ENCODE peak calls at places on chromosomes 3 and 15, in eight cellular contexts. K is type B pancreatic cell; S is frontal cortex; J is amniotic stem cell; V is GM23248; H is stimulated activated CD4-positive, alpha-beta T cell treated with anti-CD3 and anti-CD28 coated beads, Interleukin-15, amount 100 ng/mL, for 24 hours; A is GM23338; G is neuronal stem cell. Z is an unnamed sample.

GRCh38 chr3:46280105-46280797 is 38.0 kb downstream of the CCR3 start:
- DNase-seq in K (no peak), S (no peak), J (no peak), V (peak), H (peak), A (no peak), G (no peak), Z (peak)

GRCh38 chr15:34699968-34700640 is 54.7 kb downstream of the GJD2 start:
- DNase-seq in K (no peak), S (no peak), J (no peak), V (peak), H (no peak), A (no peak), G (no peak), Z (no peak)

GRCh38 chr3:69723389-69723788 is 15.9 kb upstream of the MITF start:
- DNase-seq in K (no peak), S (no peak), J (no peak), V (no peak), H (no peak), A (no peak), G (no peak), Z (no peak)

GRCh38 chr3:42991369-42992315 is 12.5 kb downstream of the GASK1A start:
- DNase-seq in K (no peak), S (peak), J (no peak), V (no peak), H (no peak), A (peak), G (no peak), Z (no peak)

GRCh38 chr3:15638891-15639262 is 37.3 kb downstream of the BTD start:
- DNase-seq in K (no peak), S (no peak), J (no peak), V (peak), H (no peak), A (no peak), G (no peak), Z (no peak)

GRCh38 chr3:172553526-172554252 is 30.5 kb upstream of the TNFSF10 start:
- DNase-seq in K (no peak), S (no peak), J (no peak), V (no peak), H (no peak), A (no peak), G (no peak), Z (no peak)

GRCh38 chr3:151550642-151551041 is 89.8 kb upstream of the IGSF10 start:
- DNase-seq in K (no peak), S (no peak), J (no peak), V (no peak), H (no peak), A (no peak), G (no peak), Z (no peak)

GRCh38 chr15:43376017-43376705 is 5.3 kb downstream of the TUBGCP4 start:
- DNase-seq in K (no peak), S (no peak), J (no peak), V (peak), H (peak), A (peak), G (peak), Z (no peak)

GRCh38 chr3:134601539-134602439 is 49.0 kb downstream of the KY start:
- DNase-seq in K (peak), S (peak), J (no peak), V (peak), H (no peak), A (peak), G (peak), Z (no peak)

GRCh38 chr3:77254967-77255831 is 215.3 kb downstream of the ROBO2 start:
- DNase-seq in K (no peak), S (no peak), J (peak), V (peak), H (peak), A (peak), G (peak), Z (no peak)

GRCh38 chr15:88701561-88702095 is 62.8 kb downstream of the ISG20 start:
- DNase-seq in K (no peak), S (no peak), J (no peak), V (no peak), H (peak), A (peak), G (no peak), Z (no peak)

GRCh38 chr3:72272356-72272755 is 487.4 kb upstream of the PROK2 start:
- DNase-seq in K (no peak), S (no peak), J (no peak), V (no peak), H (no peak), A (no peak), G (no peak), Z (no peak)

GRCh38 chr3:42698911-42699230 is 3.7 kb downstream of the HHATL start:
- DNase-seq in K (peak), S (no peak), J (no peak), V (no peak), H (no peak), A (no peak), G (no peak), Z (no peak)

GRCh38 chr3:138426211-138426610 is 8.2 kb upstream of the ESYT3 start:
- DNase-seq in K (no peak), S (no peak), J (no peak), V (peak), H (no peak), A (peak), G (no peak), Z (no peak)

GRCh38 chr15:68214838-68215234 is 9.7 kb upstream of the CALML4 start:
- DNase-seq in K (no peak), S (no peak), J (no peak), V (no peak), H (no peak), A (no peak), G (no peak), Z (no peak)

GRCh38 chr15:59685737-59686297 is 3.3 kb downstream of the BNIP2 start:
- DNase-seq in K (no peak), S (no peak), J (no peak), V (peak), H (no peak), A (no peak), G (no peak), Z (no peak)

GRCh38 chr3:134371542-134372324 is 2.5 kb downstream of the AMOTL2 start:
- DNase-seq in K (no peak), S (no peak), J (no peak), V (peak), H (no peak), A (no peak), G (no peak), Z (no peak)

Z was measured in CD8-positive, alpha-beta memory T cell.